ENCODE peak calls at places on chromosomes 11 and 22, in four cellular contexts. G is GM12878, T is K562, K is GM12891. Q is an unnamed sample.

GRCh38 chr11:2714871-2715270 is 15.1 kb upstream of the KCNQ1OT1 start:
- DNase-seq in K (no peak), G (no peak), T (no peak), Q (no peak)

GRCh38 chr11:124829986-124830385 is 29.8 kb upstream of the MSANTD2 start:
- DNase-seq in G (no peak), T (no peak), K (no peak), Q (no peak)

GRCh38 chr11:66936326-66936725 is 21.9 kb downstream of the PC start:
- DNase-seq in K (no peak), T (no peak), G (no peak), Q (no peak)

GRCh38 chr11:839875-840617 is 2.3 kb downstream of the POLR2L start:
- DNase-seq in G (no peak), K (no peak), T (peak), Q (no peak)

GRCh38 chr11:26749927-26750326 is 28.1 kb upstream of the SLC5A12 start:
- DNase-seq in K (no peak), T (no peak), G (no peak), Q (no peak)

GRCh38 chr22:49953027-49953679 is 7.4 kb upstream of the PIM3 start:
- DNase-seq in K (no peak), G (no peak), T (no peak), Q (no peak)

GRCh38 chr11:15976433-15977045 is 379.8 kb downstream of the SOX6 start:
- DNase-seq in K (no peak), T (no peak), G (no peak), Q (no peak)

GRCh38 chr22:43438666-43439347 is 27.0 kb downstream of the MPPED1 start:
- DNase-seq in K (no peak), T (no peak), G (no peak), Q (no peak)

GRCh38 chr11:8732748-8733241 is 50.2 kb downstream of the RPL27A start:
- DNase-seq in T (no peak), G (no peak), K (no peak), Q (no peak)

GRCh38 chr22:49502126-49502826 is 325.4 kb downstream of the BRD1 start:
- DNase-seq in K (no peak), T (no peak), G (no peak), Q (no peak)

GRCh38 chr11:114685097-114685496 is 6.8 kb downstream of the NXPE2 start:
- DNase-seq in G (no peak), K (no peak), T (no peak), Q (no peak)

GRCh38 chr11:70255717-70256116 is 14.8 kb upstream of the PPFIA1 start:
- DNase-seq in T (no peak), K (no peak), G (no peak), Q (no peak)

GRCh38 chr11:47886096-47886495 is 37.9 kb upstream of the NUP160 start:
- DNase-seq in K (no peak), T (no peak), G (no peak), Q (no peak)

GRCh38 chr11:78595431-78596130 is 20.9 kb upstream of the NARS2 start:
- DNase-seq in K (no peak), G (no peak), T (no peak), Q (no peak)

GRCh38 chr11:66324626-66325025 is 7.8 kb upstream of the CD248 start:
- DNase-seq in K (no peak), T (no peak), G (no peak), Q (no peak)

GRCh38 chr11:121762820-121763219 is 310.1 kb upstream of the SORL1-AS1 start:
- DNase-seq in T (no peak), G (no peak), K (no peak), Q (peak)

GRCh38 chr11:94150056-94150455 is 21.4 kb downstream of the PANX1 start:
- DNase-seq in T (no peak), G (no peak), K (no peak), Q (no peak)

GRCh38 chr11:90134420-90135003 is at the start of gene NAALAD2:
- DNase-seq in G (no peak), K (no peak), T (peak), Q (no peak)

GRCh38 chr11:126840201-126840886 is 160.2 kb downstream of the KIRREL3 start:
- DNase-seq in G (no peak), K (no peak), T (no peak), Q (no peak)

GRCh38 chr11:78211565-78211964 is 22.8 kb downstream of the USP35 start:
- DNase-seq in T (no peak), G (no peak), K (no peak), Q (no peak)

GRCh38 chr11:44505591-44506054 is 59.8 kb upstream of the CD82 start:
- DNase-seq in G (no peak), K (no peak), T (peak), Q (no peak)

GRCh38 chr11:71283960-71284359 is 31.6 kb upstream of the SHANK2 start:
- DNase-seq in K (no peak), T (no peak), G (no peak), Q (no peak)

GRCh38 chr11:133821776-133822175 is 23.5 kb downstream of the SPATA19 start:
- DNase-seq in G (no peak), T (peak), K (peak), Q (peak)

GRCh38 chr22:18088825-18089568 is 11.2 kb downstream of the PEX26 start:
- DNase-seq in K (no peak), G (peak), T (no peak), Q (no peak)

GRCh38 chr11:5151713-5152153 is 2.8 kb downstream of the OR52A1 start:
- DNase-seq in T (peak), G (no peak), K (no peak), Q (no peak)

GRCh38 chr11:26947904-26948639 is 45.8 kb upstream of the FIBIN start:
- DNase-seq in G (no peak), K (no peak), T (no peak), Q (no peak)

GRCh38 chr22:38016182-38017078 is 32.1 kb upstream of the SOX10 start:
- DNase-seq in K (no peak), T (no peak), G (no peak), Q (no peak)

GRCh38 chr11:61019037-61019817 is 47.7 kb downstream of the CD6 start:
- DNase-seq in G (no peak), T (no peak), K (no peak), Q (no peak)

GRCh38 chr22:38259370-38259769 is 13.4 kb downstream of the TMEM184B start:
- DNase-seq in K (no peak), G (no peak), T (no peak), Q (peak)

GRCh38 chr11:5992604-5993251 is 5.9 kb upstream of the OR52L1 start:
- DNase-seq in G (no peak), K (peak), T (peak), Q (no peak)

GRCh38 chr22:28112548-28113043 is 193.5 kb upstream of the PITPNB start:
- DNase-seq in G (no peak), T (peak), K (no peak), Q (no peak)
- TF ChIP-seq SPI1 in G (no peak), T (no peak), K (no peak), Q (no peak)

GRCh38 chr11:64305691-64306562 is 603 bp downstream of the ESRRA start:
- DNase-seq in G (no peak), T (peak), K (no peak), Q (peak)
- TF ChIP-seq SPI1 in G (no peak), T (no peak), K (no peak), Q (no peak)

DNA sequence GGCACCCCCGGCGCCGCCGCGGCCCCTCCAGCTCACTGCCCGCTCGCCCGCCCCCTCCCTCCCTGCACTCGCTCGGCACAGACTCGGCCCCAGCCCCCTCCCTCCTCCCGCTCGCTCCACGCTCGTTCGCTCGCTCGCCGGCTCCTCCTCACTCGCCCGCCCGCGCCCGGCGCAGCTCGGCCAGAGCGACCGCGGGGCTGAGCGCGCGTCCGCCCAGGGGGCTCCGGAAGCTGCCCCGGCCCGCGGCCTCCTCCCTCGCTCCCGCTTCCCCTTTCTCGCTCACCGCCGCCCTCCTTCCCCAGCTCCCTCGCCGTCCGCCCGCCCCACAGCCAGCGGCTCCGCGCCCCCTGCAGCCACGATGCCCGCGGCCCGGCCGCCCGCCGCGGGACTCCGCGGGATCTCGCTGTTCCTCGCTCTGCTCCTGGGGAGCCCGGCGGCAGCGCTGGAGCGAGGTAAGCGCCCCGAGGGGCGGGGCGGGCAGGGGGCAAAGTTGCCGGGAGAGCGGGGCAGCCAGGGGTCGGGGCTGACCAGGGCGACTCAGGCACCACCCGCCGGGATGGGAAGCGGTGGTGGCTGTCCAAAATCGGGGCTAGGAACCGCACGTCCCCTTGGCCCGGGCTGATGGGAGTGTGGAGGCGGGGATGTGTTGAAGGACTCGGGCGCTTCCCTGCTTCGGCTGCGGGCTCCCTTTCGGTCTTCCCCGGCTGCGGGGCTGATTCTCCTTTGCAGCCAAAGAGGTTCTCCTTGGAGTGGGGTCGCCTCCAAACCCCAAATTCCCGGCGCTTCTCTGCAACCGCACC is at the start of gene SEZ6L:
- DNase-seq in K (peak), G (no peak), T (no peak), Q (peak)
- TF ChIP-seq SPI1 in K (peak), G (peak), T (no peak), Q (peak)

DNA sequence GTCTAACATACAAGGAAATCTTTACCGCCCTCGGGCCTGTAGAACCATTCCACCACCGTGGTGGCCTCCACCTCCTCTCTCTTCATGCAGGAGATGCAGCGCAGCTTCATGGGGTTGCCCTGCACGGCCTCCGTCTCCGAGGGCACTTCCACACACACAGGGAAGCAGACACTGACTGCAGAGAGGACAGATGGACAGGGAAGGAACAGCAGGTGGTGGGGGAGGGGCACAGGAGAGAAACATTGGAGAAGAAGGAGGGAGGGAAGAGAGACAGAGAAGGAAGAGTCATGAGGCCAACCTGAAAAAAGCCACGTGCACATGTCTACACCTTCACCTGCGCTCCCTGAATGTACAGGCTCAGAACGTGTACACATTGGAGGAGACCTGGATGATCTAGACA is 8.8 kb downstream of the SCN3B start:
- DNase-seq in T (no peak), K (no peak), G (no peak), Q (no peak)
- TF ChIP-seq SPI1 in T (no peak), K (no peak), G (no peak), Q (no peak)

DNA sequence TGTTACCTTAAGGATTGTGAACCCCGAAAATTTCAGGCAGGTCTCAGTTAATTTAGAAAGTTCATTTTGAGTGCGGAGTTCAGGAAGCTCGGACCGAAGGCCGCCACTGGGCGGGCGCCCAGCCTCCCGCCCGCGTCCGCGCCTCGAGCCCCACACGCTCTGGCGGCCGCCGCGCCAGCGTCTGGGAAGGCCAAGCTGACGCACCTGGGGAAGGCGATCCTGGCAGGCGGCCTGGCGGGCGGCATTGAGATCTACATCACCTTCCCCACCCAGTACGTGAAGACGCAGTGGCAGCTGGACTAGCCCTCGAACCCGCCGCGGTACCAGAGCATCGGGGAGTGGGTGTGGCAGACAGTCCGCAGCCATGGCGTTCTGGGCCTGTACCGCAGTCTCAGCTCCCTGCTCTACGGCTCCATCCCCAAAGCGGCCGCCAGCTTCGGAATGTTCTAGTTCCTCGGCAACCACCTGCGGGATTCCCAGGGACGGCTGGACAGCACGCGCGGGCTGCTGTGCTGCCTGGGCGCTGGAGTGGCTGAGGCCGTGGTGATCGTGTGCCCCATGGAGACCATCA is 79.5 kb downstream of the CCDC83 start:
- DNase-seq in G (no peak), T (no peak), K (no peak), Q (no peak)
- TF ChIP-seq SPI1 in G (no peak), T (no peak), K (no peak), Q (no peak)

GRCh38 chr11:75562836-75563484 is 907 bp downstream of the SERPINH1 start:
- DNase-seq in G (no peak), K (no peak), T (peak), Q (no peak)
- TF ChIP-seq SPI1 in G (no peak), K (no peak), T (peak), Q (no peak)

GRCh38 chr22:45170001-45170466 is 6.3 kb downstream of the NUP50 start:
- DNase-seq in G (no peak), K (no peak), T (peak), Q (no peak)
- TF ChIP-seq SPI1 in G (no peak), K (no peak), T (peak), Q (no peak)

GRCh38 chr11:12242071-12242672 is 131.8 kb downstream of the MICAL2 start:
- DNase-seq in K (no peak), G (no peak), T (peak), Q (no peak)
- TF ChIP-seq SPI1 in K (no peak), G (no peak), T (no peak), Q (no peak)

GRCh38 chr11:116035972-116036371 is 531.8 kb upstream of the CADM1 start:
- DNase-seq in K (no peak), G (no peak), T (no peak), Q (no peak)
- TF ChIP-seq SPI1 in K (no peak), G (no peak), T (no peak), Q (no peak)

GRCh38 chr11:120399312-120399711 is 63.1 kb downstream of the ARHGEF12 start:
- DNase-seq in K (no peak), G (no peak), T (no peak), Q (no peak)
- TF ChIP-seq SPI1 in K (no peak), G (no peak), T (no peak), Q (no peak)

Q was measured in HL-60.